ENCODE peak calls at places on chromosomes 3 and 15, in six cellular contexts. X is hepatocyte; S is fibroblast of the aortic adventitia; B is lung; E is CD4-positive, CD25-positive, alpha-beta regulatory T cell; I is GM23248. Z is an unnamed sample.

GRCh38 chr15:67146875-67147381 is 81.5 kb downstream of the SMAD3 start:
- DNase-seq in X (peak; percentile 79), S (peak; percentile 94), B (peak; percentile 40), E (no peak), I (peak; percentile 96), Z (peak; percentile 92)

GRCh38 chr3:17782751-17783150 is 40.3 kb upstream of the TBC1D5 start:
- DNase-seq in X (no peak), S (no peak), B (no peak), E (no peak), I (no peak), Z (no peak)

GRCh38 chr3:170418422-170419300 is at the start of gene CLDN11:
- DNase-seq in X (peak; percentile 53), S (peak; percentile 68), B (peak; percentile 27), E (no peak), I (peak; percentile 78), Z (peak; percentile 55)

GRCh38 chr15:58355352-58355964 is 76.3 kb upstream of the LIPC start:
- DNase-seq in X (no peak), S (no peak), B (no peak), E (no peak), I (no peak), Z (no peak)

GRCh38 chr3:88093266-88093665 is 34.2 kb downstream of the ZNF654 start:
- DNase-seq in X (no peak), S (no peak), B (no peak), E (no peak), I (no peak), Z (no peak)

GRCh38 chr3:154120903-154121235 is 321 bp upstream of the ARHGEF26 start:
- DNase-seq in X (no peak), S (no peak), B (no peak), E (no peak), I (peak; percentile 55), Z (no peak)

GRCh38 chr15:67120009-67120838 is 54.8 kb downstream of the SMAD3 start:
- DNase-seq in X (peak; percentile 37), S (no peak), B (no peak), E (no peak), I (no peak), Z (no peak)

GRCh38 chr3:52844290-52844985 is 9.6 kb upstream of the MUSTN1 start:
- DNase-seq in X (no peak), S (no peak), B (no peak), E (no peak), I (no peak), Z (no peak)

GRCh38 chr3:66393486-66394260 is 107.1 kb downstream of the LRIG1 start:
- DNase-seq in X (no peak), S (peak; percentile 73), B (no peak), E (peak; percentile 92), I (peak; percentile 10), Z (peak; percentile 60)

GRCh38 chr15:62975515-62975914 is 67.0 kb upstream of the TPM1 start:
- DNase-seq in X (no peak), S (no peak), B (no peak), E (no peak), I (no peak), Z (no peak)

GRCh38 chr15:81160312-81161214 is 26.5 kb downstream of the CFAP161 start:
- DNase-seq in X (peak; percentile 72), S (peak; percentile 96), B (no peak), E (no peak), I (peak; percentile 86), Z (peak; percentile 94)

GRCh38 chr3:183975981-183976662 is 41.6 kb downstream of the ABCC5 start:
- DNase-seq in X (peak; percentile 27), S (no peak), B (no peak), E (peak; percentile 28), I (peak; percentile 30), Z (peak; percentile 4)

GRCh38 chr15:39444729-39445470 is 136.0 kb upstream of the THBS1 start:
- DNase-seq in X (no peak), S (peak; percentile 62), B (no peak), E (no peak), I (no peak), Z (no peak)

GRCh38 chr3:111035316-111035715 is 36.3 kb upstream of the NECTIN3 start:
- DNase-seq in X (no peak), S (no peak), B (no peak), E (no peak), I (no peak), Z (no peak)

GRCh38 chr3:30311781-30312180 is 294.6 kb upstream of the TGFBR2 start:
- DNase-seq in X (no peak), S (no peak), B (no peak), E (no peak), I (no peak), Z (peak; percentile 49)

GRCh38 chr3:38097446-38098375 is 39.2 kb downstream of the ACAA1 start:
- DNase-seq in X (no peak), S (no peak), B (no peak), E (no peak), I (no peak), Z (no peak)

GRCh38 chr3:7144696-7145308 is 283.9 kb downstream of the GRM7 start:
- DNase-seq in X (peak; percentile 41), S (no peak), B (no peak), E (no peak), I (peak; percentile 2), Z (no peak)

GRCh38 chr3:33993631-33994030 is 195.2 kb downstream of the PDCD6IP start:
- DNase-seq in X (no peak), S (no peak), B (no peak), E (no peak), I (peak; percentile 54), Z (no peak)

GRCh38 chr15:97745481-97746071 is 214.9 kb upstream of the ARRDC4 start:
- DNase-seq in X (peak; percentile 67), S (peak; percentile 5), B (no peak), E (peak; percentile 44), I (peak; percentile 5), Z (peak; percentile 20)

GRCh38 chr15:42084465-42085235 is 9.7 kb downstream of the PLA2G4D start:
- DNase-seq in X (peak; percentile 76), S (peak; percentile 50), B (peak; percentile 78), E (peak; percentile 35), I (peak; percentile 74), Z (peak; percentile 63)

GRCh38 chr3:116338713-116339112 is 106.6 kb downstream of the LSAMP start:
- DNase-seq in X (no peak), S (no peak), B (no peak), E (no peak), I (no peak), Z (no peak)

GRCh38 chr3:177855021-177855420 is 657.7 kb upstream of the TBL1XR1 start:
- DNase-seq in X (no peak), S (no peak), B (no peak), E (no peak), I (no peak), Z (no peak)

GRCh38 chr3:13882876-13883275 is 3.0 kb upstream of the WNT7A start:
- DNase-seq in X (no peak), S (no peak), B (no peak), E (no peak), I (no peak), Z (no peak)

GRCh38 chr3:177968891-177969290 is 567.3 kb upstream of the KCNMB2 start:
- DNase-seq in X (no peak), S (no peak), B (no peak), E (no peak), I (peak; percentile 34), Z (no peak)

GRCh38 chr3:125959317-125960065 is 9.5 kb upstream of the ROPN1B start:
- DNase-seq in X (no peak), S (no peak), B (no peak), E (no peak), I (no peak), Z (no peak)

GRCh38 chr15:60396100-60396499 is 1.7 kb downstream of the ANXA2 start:
- DNase-seq in X (no peak), S (peak; percentile 59), B (peak; percentile 42), E (no peak), I (peak; percentile 75), Z (no peak)
- H3K4me3 ChIP-seq in X (peak overlapping the region; percentile 94), S (peak overlapping the region; percentile 97), B (peak overlapping the region; percentile 28), E (peak overlapping the region; percentile 89), I (peak overlapping the region; percentile 95), Z (peak overlapping the region; percentile 99)

GRCh38 chr3:157530637-157531300 is 27.6 kb upstream of the VEPH1 start:
- DNase-seq in X (no peak), S (peak; percentile 78), B (no peak), E (no peak), I (peak; percentile 64), Z (peak; percentile 61)

GRCh38 chr3:157532529-157533297 is 29.5 kb upstream of the VEPH1 start:
- DNase-seq in X (peak; percentile 87), S (peak; percentile 96), B (no peak), E (peak; percentile 41), I (peak; percentile 93), Z (peak; percentile 95)

GRCh38 chr3:157531301-157531660 is 28.1 kb upstream of the VEPH1 start:
- DNase-seq in X (no peak), S (peak; percentile 83), B (no peak), E (no peak), I (peak; percentile 71), Z (peak; percentile 76)

GRCh38 chr3:157533298-157533870 is 30.2 kb upstream of the VEPH1 start:
- DNase-seq in X (no peak), S (peak; percentile 88), B (no peak), E (no peak), I (peak; percentile 86), Z (peak; percentile 95)

GRCh38 chr3:157531771-157532170 is 28.6 kb upstream of the VEPH1 start:
- DNase-seq in X (no peak), S (no peak), B (no peak), E (no peak), I (peak; percentile 37), Z (peak; percentile 53)
- H3K4me3 ChIP-seq in X (no peak overlapping the region), S (peak overlapping the region; percentile 42), B (no peak overlapping the region), E (no peak overlapping the region), I (peak overlapping the region; percentile 70), Z (peak overlapping the region; percentile 52)

DNA sequence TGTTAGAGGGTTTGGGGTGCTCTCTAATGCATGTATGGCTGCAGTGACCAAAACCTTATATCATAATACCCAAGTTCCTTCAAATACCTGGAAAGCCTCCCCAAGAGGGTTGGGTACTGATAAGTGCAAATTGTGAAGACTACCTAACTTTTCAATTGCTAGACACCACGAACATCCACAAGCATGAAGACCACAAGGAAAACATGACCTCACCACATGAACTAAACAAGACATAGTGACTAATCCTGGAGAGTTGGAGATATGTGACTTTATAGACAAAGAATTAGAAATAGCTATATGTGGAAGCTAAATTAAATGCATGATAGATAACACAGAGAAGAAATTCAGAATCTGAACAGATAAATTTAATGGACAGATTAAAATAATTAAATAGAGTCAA is 23.9 kb upstream of the AADACL2 start:
- DNase-seq in X (no peak), S (peak; percentile 13), B (no peak), E (no peak), I (peak; percentile 64), Z (peak; percentile 60)
- H3K4me3 ChIP-seq in X (no peak overlapping the region), S (no peak overlapping the region), B (no peak overlapping the region), E (no peak overlapping the region), I (no peak overlapping the region), Z (no peak overlapping the region)

GRCh38 chr3:48708481-48708889 is 8.5 kb downstream of the IP6K2 start:
- DNase-seq in X (no peak), S (peak; percentile 47), B (no peak), E (no peak), I (peak; percentile 93), Z (peak; percentile 21)
- H3K4me3 ChIP-seq in X (no peak overlapping the region), S (no peak overlapping the region), B (no peak overlapping the region), E (no peak overlapping the region), I (no peak overlapping the region), Z (no peak overlapping the region)